ENCODE peak calls at places on chromosomes 7 and 10, in eight cellular contexts. J is T-helper 2 cell; Z is NCI-H1436; T is stimulated activated CD4-positive, alpha-beta T cell treated with anti-CD3 and anti-CD28 coated beads, TNF-alpha, amount 100 ng/mL, for 4 hours; O is upper lobe of right lung; F is caudate nucleus; M is EL; D is germinal center. Q is an unnamed sample.

GRCh38 chr10:110834622-110835219 is 37.0 kb upstream of the PDCD4 start:
- DNase-seq in J (no peak), Z (peak), T (no peak), O (no peak), F (no peak), M (no peak), D (no peak), Q (no peak)

GRCh38 chr10:29408847-29409240 is 120.0 kb downstream of the LYZL1 start:
- DNase-seq in J (no peak), Z (no peak), T (no peak), O (no peak), F (no peak), M (no peak), D (no peak), Q (no peak)

GRCh38 chr10:62749104-62749683 is 55.3 kb upstream of the ADO start:
- DNase-seq in J (no peak), Z (no peak), T (no peak), O (no peak), F (no peak), M (no peak), D (peak), Q (no peak)

GRCh38 chr7:151796091-151796870 is 80.6 kb downstream of the PRKAG2 start:
- DNase-seq in J (no peak), Z (no peak), T (no peak), O (peak), F (no peak), M (peak), D (no peak), Q (peak)

GRCh38 chr10:71289421-71290130 is 29.5 kb upstream of the SLC29A3 start:
- DNase-seq in J (no peak), Z (no peak), T (no peak), O (no peak), F (no peak), M (no peak), D (no peak), Q (no peak)

GRCh38 chr10:132276706-132277105 is 31.0 kb downstream of the STK32C start:
- DNase-seq in J (no peak), Z (no peak), T (no peak), O (no peak), F (no peak), M (no peak), D (no peak), Q (no peak)

GRCh38 chr10:127525686-127526085 is 23.4 kb upstream of the NPS start:
- DNase-seq in J (no peak), Z (no peak), T (no peak), O (no peak), F (no peak), M (no peak), D (no peak), Q (no peak)

GRCh38 chr10:84296071-84296981 is 32.1 kb upstream of the CCSER2 start:
- DNase-seq in J (no peak), Z (no peak), T (no peak), O (no peak), F (no peak), M (peak), D (no peak), Q (no peak)

GRCh38 chr10:125982256-125982948 is 86.0 kb downstream of the FANK1 start:
- DNase-seq in J (peak), Z (peak), T (no peak), O (no peak), F (peak), M (peak), D (peak), Q (no peak)

GRCh38 chr7:2104716-2105115 is 128.0 kb downstream of the MAD1L1 start:
- DNase-seq in J (no peak), Z (no peak), T (no peak), O (no peak), F (no peak), M (no peak), D (no peak), Q (no peak)

GRCh38 chr7:146443102-146443501 is 326.5 kb downstream of the CNTNAP2 start:
- DNase-seq in J (no peak), Z (no peak), T (no peak), O (no peak), F (no peak), M (no peak), D (no peak), Q (no peak)

GRCh38 chr10:4352566-4352961 is 473.4 kb upstream of the AKR1E2 start:
- DNase-seq in J (no peak), Z (no peak), T (no peak), O (no peak), F (no peak), M (no peak), D (no peak), Q (no peak)

GRCh38 chr7:116583653-116584052 is 58.8 kb downstream of the CAV1 start:
- DNase-seq in J (no peak), Z (no peak), T (no peak), O (no peak), F (no peak), M (peak), D (peak), Q (no peak)

GRCh38 chr10:49738616-49739360 is 23.3 kb downstream of the OGDHL start:
- DNase-seq in J (no peak), Z (no peak), T (no peak), O (peak), F (no peak), M (no peak), D (no peak), Q (no peak)

GRCh38 chr7:85851571-85852193 is 664.8 kb upstream of the SEMA3D start:
- DNase-seq in J (no peak), Z (no peak), T (no peak), O (no peak), F (no peak), M (peak), D (no peak), Q (no peak)

GRCh38 chr10:18261063-18261462 is 120.8 kb downstream of the CACNB2 start:
- DNase-seq in J (no peak), Z (no peak), T (no peak), O (no peak), F (no peak), M (no peak), D (no peak), Q (no peak)

GRCh38 chr10:71598673-71599072 is 120.9 kb downstream of the C10orf105 start:
- DNase-seq in J (no peak), Z (no peak), T (no peak), O (peak), F (peak), M (peak), D (no peak), Q (peak)

GRCh38 chr7:69624842-69625637 is 26.8 kb downstream of the AUTS2 start:
- DNase-seq in J (no peak), Z (no peak), T (no peak), O (no peak), F (no peak), M (no peak), D (no peak), Q (no peak)

GRCh38 chr7:41035788-41036187 is 667.1 kb downstream of the INHBA start:
- DNase-seq in J (no peak), Z (no peak), T (no peak), O (no peak), F (no peak), M (no peak), D (no peak), Q (no peak)

GRCh38 chr7:133434246-133434865 is 181.5 kb downstream of the EXOC4 start:
- DNase-seq in J (no peak), Z (no peak), T (no peak), O (no peak), F (no peak), M (peak), D (no peak), Q (no peak)

GRCh38 chr10:111455776-111456426 is 379.1 kb downstream of the ADRA2A start:
- DNase-seq in J (no peak), Z (no peak), T (no peak), O (no peak), F (no peak), M (no peak), D (no peak), Q (no peak)

GRCh38 chr7:20598479-20599419 is 16.7 kb upstream of the ABCB5 start:
- DNase-seq in J (no peak), Z (peak), T (no peak), O (no peak), F (no peak), M (peak), D (peak), Q (no peak)

GRCh38 chr10:105192146-105192545 is 551.1 kb downstream of the SORCS3 start:
- DNase-seq in J (no peak), Z (no peak), T (no peak), O (no peak), F (no peak), M (no peak), D (no peak), Q (no peak)

GRCh38 chr10:80539421-80539999 is 1.8 kb downstream of the SH2D4B start:
- DNase-seq in J (no peak), Z (no peak), T (no peak), O (no peak), F (no peak), M (no peak), D (peak), Q (peak)

GRCh38 chr7:130669051-130669700 is 628 bp upstream of the COPG2 start:
- DNase-seq in J (no peak), Z (peak), T (no peak), O (no peak), F (no peak), M (no peak), D (no peak), Q (no peak)

GRCh38 chr10:43899224-43899959 is 250.7 kb upstream of the ZNF32 start:
- DNase-seq in J (no peak), Z (no peak), T (no peak), O (no peak), F (no peak), M (peak), D (no peak), Q (no peak)

GRCh38 chr10:78602201-78602917 is 466.4 kb upstream of the ZMIZ1 start:
- DNase-seq in J (no peak), Z (no peak), T (no peak), O (no peak), F (no peak), M (no peak), D (no peak), Q (no peak)

GRCh38 chr10:132447446-132448247 is 50.6 kb downstream of the PWWP2B start:
- DNase-seq in J (peak), Z (no peak), T (peak), O (peak), F (no peak), M (peak), D (no peak), Q (no peak)

Q was measured in suprapubic skin.